ENCODE peak calls at places on chromosomes 7 and 10, in five cellular contexts. R, T, L, G and P are unnamed samples.

GRCh38 chr7:96069361-96069760 is 252.5 kb downstream of the SLC25A13 start:
- DNase-seq in G (no peak), R (no peak), L (no peak), T (no peak), P (no peak)

GRCh38 chr10:624605-625334 is 64.7 kb downstream of the DIP2C start:
- DNase-seq in R (peak), L (no peak), T (peak), G (peak), P (no peak)

GRCh38 chr10:104197364-104197763 is 34.8 kb downstream of the CFAP43 start:
- DNase-seq in T (no peak), L (no peak), G (no peak), R (peak), P (no peak)

GRCh38 chr10:80191589-80192270 is 13.6 kb downstream of the ANXA11 start:
- DNase-seq in T (no peak), L (no peak), G (no peak), R (no peak), P (no peak)

GRCh38 chr10:70308121-70309060 is 24.6 kb upstream of the NPFFR1 start:
- DNase-seq in R (no peak), G (no peak), T (no peak), L (no peak), P (no peak)

GRCh38 chr7:117086788-117087187 is 133.5 kb downstream of the ST7 start:
- DNase-seq in T (peak), L (no peak), R (no peak), G (no peak), P (no peak)

GRCh38 chr7:92735707-92736106 is 100.7 kb downstream of the CDK6 start:
- DNase-seq in L (no peak), T (no peak), R (no peak), G (no peak), P (no peak)

GRCh38 chr10:1299041-1299726 is 243.0 kb downstream of the WDR37 start:
- DNase-seq in T (no peak), L (peak), G (no peak), R (no peak), P (no peak)

GRCh38 chr7:150382844-150383225 is 3.7 kb downstream of the ZNF775 start:
- DNase-seq in G (no peak), L (no peak), T (no peak), R (no peak), P (no peak)

GRCh38 chr10:70053212-70053895 is 708 bp downstream of the MACROH2A2 start:
- DNase-seq in L (peak), R (no peak), G (peak), T (no peak), P (no peak)

GRCh38 chr10:122078965-122079401 is 90.0 kb downstream of the TACC2 start:
- DNase-seq in T (no peak), L (no peak), R (no peak), G (no peak), P (no peak)

GRCh38 chr7:150939052-150939810 is 38.9 kb downstream of the KCNH2 start:
- DNase-seq in R (no peak), L (no peak), T (no peak), G (peak), P (no peak)

GRCh38 chr7:157496426-157497275 is 159.8 kb downstream of the DNAJB6 start:
- DNase-seq in L (peak), G (no peak), R (no peak), T (no peak), P (no peak)

GRCh38 chr10:106189254-106189653 is 975.3 kb downstream of the SORCS1 start:
- DNase-seq in T (no peak), L (peak), R (peak), G (peak), P (no peak)

GRCh38 chr7:71925663-71926062 is 486.5 kb downstream of the CALN1 start:
- DNase-seq in L (peak), R (peak), G (peak), T (peak), P (no peak)

GRCh38 chr10:43230909-43231522 is 35.8 kb downstream of the RASGEF1A start:
- DNase-seq in R (no peak), G (no peak), T (no peak), L (peak), P (no peak)

GRCh38 chr7:140478361-140479061 is 794 bp downstream of the MKRN1 start:
- DNase-seq in R (no peak), L (peak), G (peak), T (peak), P (no peak)

GRCh38 chr10:131453772-131454634 is 142.5 kb upstream of the TCERG1L start:
- DNase-seq in G (peak), L (peak), R (peak), T (peak), P (no peak)

GRCh38 chr10:100364735-100365391 is 17.8 kb downstream of the SCD start:
- DNase-seq in L (no peak), R (peak), T (peak), G (peak), P (no peak)

GRCh38 chr7:27046854-27047549 is 48.8 kb downstream of the HOXA1 start:
- DNase-seq in L (no peak), T (no peak), G (no peak), R (no peak), P (no peak)
- TF ChIP-seq TAF1 in L (no peak), T (no peak), G (no peak), R (no peak), P (no peak)

DNA sequence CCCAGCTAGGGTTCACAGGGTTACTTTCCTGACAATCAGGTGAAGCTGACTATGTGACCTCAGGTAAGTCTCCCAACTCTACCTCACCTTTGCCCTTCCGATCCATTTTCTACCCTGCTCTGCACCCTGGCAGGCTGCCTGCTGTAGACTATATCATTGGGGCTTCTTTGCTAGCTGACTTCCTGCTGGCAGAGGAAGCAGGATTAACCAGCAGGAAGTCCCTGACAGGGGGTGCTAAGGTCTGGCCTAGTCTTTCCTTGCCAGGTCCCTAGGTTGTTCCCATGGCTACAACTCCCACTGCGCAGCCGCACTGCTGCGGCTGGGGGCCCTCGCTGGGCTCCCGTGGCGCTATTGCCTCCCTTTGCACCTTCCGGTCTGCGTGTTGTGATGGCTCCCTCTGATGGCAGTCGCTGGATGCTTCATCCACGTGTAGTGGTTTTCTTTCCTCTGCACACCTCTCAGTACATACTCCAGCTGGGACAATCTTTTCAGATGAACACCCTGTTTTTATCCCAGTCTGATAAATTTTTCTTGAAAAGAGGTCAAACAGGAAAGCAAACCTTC is 365.9 kb downstream of the REEP3 start:
- DNase-seq in L (peak), R (peak), G (no peak), T (peak), P (no peak)
- TF ChIP-seq CHD2 in L (no peak), R (no peak), G (no peak), T (no peak), P (no peak)

DNA sequence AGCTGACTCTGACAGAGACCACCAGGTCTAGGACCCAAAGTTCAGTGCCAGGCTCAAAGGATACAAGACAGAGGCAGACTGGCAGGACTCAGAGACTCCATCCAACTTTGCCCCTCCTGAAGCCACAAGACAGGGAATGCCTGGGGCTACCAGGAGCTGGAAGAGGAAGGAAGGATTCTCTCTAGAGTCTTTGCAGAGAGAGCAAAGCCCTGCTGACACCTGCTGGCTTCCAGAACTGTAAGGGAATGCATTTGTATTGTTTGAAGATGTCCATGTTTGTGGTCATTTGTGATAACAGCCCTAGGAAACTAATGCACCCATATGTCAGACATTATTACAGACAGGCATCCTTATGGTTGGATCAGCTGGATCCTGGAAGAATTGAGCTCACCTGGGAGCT is 132.3 kb upstream of the C7orf33 start:
- DNase-seq in L (no peak), R (no peak), T (no peak), G (no peak), P (no peak)
- TF ChIP-seq TAF1 in L (no peak), R (no peak), T (no peak), G (no peak), P (no peak)

GRCh38 chr10:110679633-110680472 is 35.7 kb downstream of the RBM20 start:
- DNase-seq in L (no peak), R (no peak), G (peak), T (no peak), P (no peak)
- TF ChIP-seq CHD2 in L (no peak), R (no peak), G (no peak), T (no peak), P (no peak)

DNA sequence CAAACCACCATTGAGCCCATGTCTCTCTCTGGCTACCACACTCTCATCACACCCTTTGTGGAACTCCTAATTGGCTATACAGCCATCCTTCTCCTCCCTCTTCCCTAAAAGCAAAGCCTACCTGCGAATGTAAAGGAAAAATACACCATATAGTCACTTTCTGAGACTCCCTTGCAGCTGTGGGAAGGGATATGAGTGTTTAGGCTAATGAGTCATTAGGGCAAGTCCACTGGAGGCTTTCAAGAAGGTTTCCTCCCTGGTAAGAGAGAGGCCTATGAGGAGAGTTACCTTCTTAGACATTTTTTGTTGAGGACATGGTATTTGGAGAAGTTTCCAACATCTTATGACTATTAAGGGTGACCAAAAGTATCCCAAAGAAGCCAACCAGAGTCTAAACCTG is 4.1 kb upstream of the TMEM243 start:
- DNase-seq in T (no peak), R (no peak), L (no peak), G (no peak), P (no peak)
- TF ChIP-seq TAF1 in T (no peak), R (no peak), L (no peak), G (no peak), P (no peak)

DNA sequence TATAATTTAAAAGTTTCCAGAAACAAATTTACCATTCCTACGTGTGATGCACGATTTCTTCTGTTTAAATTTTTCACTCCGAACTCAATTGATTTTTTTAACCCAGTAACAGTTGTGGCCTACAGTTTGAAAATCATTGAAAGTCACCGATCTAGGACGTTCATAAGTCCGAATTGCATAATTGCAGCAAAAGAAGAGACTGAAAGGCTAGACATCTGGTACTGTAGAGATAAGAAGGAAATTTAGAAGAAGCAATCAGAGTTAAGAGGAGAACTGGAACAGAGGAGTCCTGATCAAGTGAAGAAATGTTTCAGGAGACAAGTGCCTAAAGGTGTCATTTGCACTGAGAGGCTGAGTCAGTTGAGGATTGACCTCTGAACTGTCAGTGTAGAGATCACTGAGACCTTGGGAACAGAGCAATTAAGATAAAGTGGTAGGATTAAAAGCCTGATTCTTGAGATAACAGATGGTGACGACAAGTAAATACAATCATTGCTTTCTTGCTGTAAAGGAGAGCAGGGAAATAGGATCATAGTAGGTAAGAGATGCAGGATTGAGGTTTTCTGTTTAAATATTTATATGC is 73.5 kb downstream of the ZFAND4 start:
- DNase-seq in G (no peak), T (peak), R (peak), L (no peak), P (no peak)
- TF ChIP-seq CHD2 in G (no peak), T (no peak), R (no peak), L (no peak), P (no peak)

GRCh38 chr10:45160266-45160665 is 155.1 kb downstream of the OR13A1 start:
- DNase-seq in L (no peak), T (no peak), G (no peak), R (no peak), P (no peak)
- TF ChIP-seq TAF1 in L (no peak), T (no peak), G (no peak), R (no peak), P (no peak)